ENCODE peak calls at places on chromosomes 12 and 14, in five cellular contexts. One of them, this sample, is unnamed.

GRCh38 chr14:85533821-85534271 is 3.9 kb downstream of the FLRT2 start:
- DNase-seq in activated naive CD4-positive, alpha-beta T cell: no peak
- DNase-seq in NCI-H2081: no peak
- DNase-seq in upper lobe of right lung: peak; percentile 61
- DNase-seq in right atrium auricular region: no peak
- DNase-seq in this sample: peak; percentile 34

GRCh38 chr14:91360490-91361235 is 57.0 kb downstream of the CCDC88C start:
- DNase-seq in upper lobe of right lung: no peak
- DNase-seq in NCI-H2081: no peak
- DNase-seq in right atrium auricular region: no peak
- DNase-seq in activated naive CD4-positive, alpha-beta T cell: no peak
- DNase-seq in this sample: no peak

GRCh38 chr14:23209651-23210423 is 26.4 kb upstream of the SLC7A8 start:
- DNase-seq in activated naive CD4-positive, alpha-beta T cell: no peak
- DNase-seq in NCI-H2081: no peak
- DNase-seq in upper lobe of right lung: no peak
- DNase-seq in right atrium auricular region: no peak
- DNase-seq in this sample: no peak

GRCh38 chr12:109920266-109920780 is 20.2 kb downstream of the TCHP start:
- DNase-seq in activated naive CD4-positive, alpha-beta T cell: no peak
- DNase-seq in upper lobe of right lung: peak; percentile 39
- DNase-seq in NCI-H2081: no peak
- DNase-seq in right atrium auricular region: no peak
- DNase-seq in this sample: no peak

GRCh38 chr12:112803620-112804279 is 12.2 kb downstream of the RPH3A start:
- DNase-seq in NCI-H2081: no peak
- DNase-seq in activated naive CD4-positive, alpha-beta T cell: no peak
- DNase-seq in right atrium auricular region: no peak
- DNase-seq in upper lobe of right lung: no peak
- DNase-seq in this sample: no peak

GRCh38 chr12:63921157-63921556 is 76.7 kb downstream of the SRGAP1 start:
- DNase-seq in NCI-H2081: no peak
- DNase-seq in upper lobe of right lung: no peak
- DNase-seq in right atrium auricular region: no peak
- DNase-seq in activated naive CD4-positive, alpha-beta T cell: no peak
- DNase-seq in this sample: no peak

GRCh38 chr14:100738269-100738691 is 11.6 kb downstream of the DLK1 start:
- DNase-seq in upper lobe of right lung: peak; percentile 40
- DNase-seq in activated naive CD4-positive, alpha-beta T cell: no peak
- DNase-seq in right atrium auricular region: no peak
- DNase-seq in NCI-H2081: no peak
- DNase-seq in this sample: no peak

GRCh38 chr12:130668286-130669204 is 47.6 kb downstream of the RIMBP2 start:
- DNase-seq in upper lobe of right lung: no peak
- DNase-seq in activated naive CD4-positive, alpha-beta T cell: no peak
- DNase-seq in right atrium auricular region: no peak
- DNase-seq in NCI-H2081: no peak
- DNase-seq in this sample: no peak

GRCh38 chr12:89648211-89648930 is 60.3 kb downstream of the ATP2B1 start:
- DNase-seq in right atrium auricular region: no peak
- DNase-seq in activated naive CD4-positive, alpha-beta T cell: no peak
- DNase-seq in upper lobe of right lung: no peak
- DNase-seq in NCI-H2081: no peak
- DNase-seq in this sample: no peak

GRCh38 chr12:12586879-12587675 is 24.4 kb upstream of the DUSP16 start:
- DNase-seq in right atrium auricular region: no peak
- DNase-seq in activated naive CD4-positive, alpha-beta T cell: no peak
- DNase-seq in upper lobe of right lung: no peak
- DNase-seq in NCI-H2081: no peak
- DNase-seq in this sample: no peak

GRCh38 chr12:5022465-5023061 is 21.1 kb upstream of the KCNA5 start:
- DNase-seq in NCI-H2081: peak; percentile 36
- DNase-seq in upper lobe of right lung: no peak
- DNase-seq in activated naive CD4-positive, alpha-beta T cell: peak; percentile 12
- DNase-seq in right atrium auricular region: no peak
- DNase-seq in this sample: peak; percentile 62

GRCh38 chr12:119206348-119207075 is 27.8 kb downstream of the HSPB8 start:
- DNase-seq in upper lobe of right lung: no peak
- DNase-seq in NCI-H2081: no peak
- DNase-seq in activated naive CD4-positive, alpha-beta T cell: no peak
- DNase-seq in right atrium auricular region: no peak
- DNase-seq in this sample: no peak

GRCh38 chr12:47744005-47744651 is 14.6 kb downstream of the RAPGEF3 start:
- DNase-seq in right atrium auricular region: no peak
- DNase-seq in upper lobe of right lung: peak; percentile 81
- DNase-seq in activated naive CD4-positive, alpha-beta T cell: peak; percentile 61
- DNase-seq in NCI-H2081: peak; percentile 67
- DNase-seq in this sample: no peak

GRCh38 chr12:69583203-69583602 is 2.1 kb upstream of the CCT2 start:
- DNase-seq in NCI-H2081: no peak
- DNase-seq in activated naive CD4-positive, alpha-beta T cell: no peak
- DNase-seq in upper lobe of right lung: no peak
- DNase-seq in right atrium auricular region: no peak
- DNase-seq in this sample: no peak

GRCh38 chr12:67925551-67925950 is 63.7 kb upstream of the IFNG-AS1 start:
- DNase-seq in NCI-H2081: no peak
- DNase-seq in activated naive CD4-positive, alpha-beta T cell: no peak
- DNase-seq in right atrium auricular region: no peak
- DNase-seq in upper lobe of right lung: no peak
- DNase-seq in this sample: no peak

GRCh38 chr14:86532219-86532618 is 1002.3 kb downstream of the FLRT2 start:
- DNase-seq in activated naive CD4-positive, alpha-beta T cell: no peak
- DNase-seq in upper lobe of right lung: no peak
- DNase-seq in NCI-H2081: no peak
- DNase-seq in right atrium auricular region: no peak
- DNase-seq in this sample: no peak

GRCh38 chr12:114670257-114670955 is 13.6 kb downstream of the TBX3 start:
- DNase-seq in right atrium auricular region: no peak
- DNase-seq in upper lobe of right lung: no peak
- DNase-seq in NCI-H2081: no peak
- DNase-seq in activated naive CD4-positive, alpha-beta T cell: no peak
- DNase-seq in this sample: no peak

GRCh38 chr14:74793506-74794155 is 30.5 kb downstream of the YLPM1 start:
- DNase-seq in upper lobe of right lung: no peak
- DNase-seq in right atrium auricular region: no peak
- DNase-seq in activated naive CD4-positive, alpha-beta T cell: no peak
- DNase-seq in NCI-H2081: no peak
- DNase-seq in this sample: no peak

GRCh38 chr14:102873546-102874061 is 48.9 kb upstream of the AMN start:
- DNase-seq in upper lobe of right lung: no peak
- DNase-seq in NCI-H2081: no peak
- DNase-seq in activated naive CD4-positive, alpha-beta T cell: no peak
- DNase-seq in right atrium auricular region: no peak
- DNase-seq in this sample: no peak

GRCh38 chr12:77814361-77814760 is 16.3 kb upstream of the NAV3 start:
- DNase-seq in upper lobe of right lung: no peak
- DNase-seq in right atrium auricular region: no peak
- DNase-seq in activated naive CD4-positive, alpha-beta T cell: no peak
- DNase-seq in NCI-H2081: no peak
- DNase-seq in this sample: no peak

GRCh38 chr14:23881292-23881691 is 72.3 kb upstream of the DHRS4 start:
- DNase-seq in upper lobe of right lung: no peak
- DNase-seq in NCI-H2081: no peak
- DNase-seq in activated naive CD4-positive, alpha-beta T cell: no peak
- DNase-seq in right atrium auricular region: no peak
- DNase-seq in this sample: no peak

GRCh38 chr12:7210642-7211151 is 21.2 kb downstream of the PEX5 start:
- DNase-seq in NCI-H2081: no peak
- DNase-seq in activated naive CD4-positive, alpha-beta T cell: no peak
- DNase-seq in right atrium auricular region: no peak
- DNase-seq in upper lobe of right lung: no peak
- DNase-seq in this sample: no peak

GRCh38 chr12:110179291-110179690 is 55.1 kb downstream of the IFT81 start:
- DNase-seq in right atrium auricular region: no peak
- DNase-seq in NCI-H2081: no peak
- DNase-seq in activated naive CD4-positive, alpha-beta T cell: no peak
- DNase-seq in upper lobe of right lung: no peak
- DNase-seq in this sample: no peak

GRCh38 chr12:2561367-2561766 is 233.4 kb upstream of the FKBP4 start:
- DNase-seq in activated naive CD4-positive, alpha-beta T cell: no peak
- DNase-seq in right atrium auricular region: no peak
- DNase-seq in NCI-H2081: no peak
- DNase-seq in upper lobe of right lung: no peak
- DNase-seq in this sample: no peak

GRCh38 chr12:59182191-59182590 is 261.9 kb upstream of the LRIG3 start:
- DNase-seq in activated naive CD4-positive, alpha-beta T cell: no peak
- DNase-seq in right atrium auricular region: no peak
- DNase-seq in NCI-H2081: no peak
- DNase-seq in upper lobe of right lung: no peak
- DNase-seq in this sample: no peak

GRCh38 chr12:125773033-125773432 is 707.8 kb downstream of the AACS start:
- DNase-seq in right atrium auricular region: no peak
- DNase-seq in upper lobe of right lung: peak; percentile 63
- DNase-seq in NCI-H2081: peak; percentile 25
- DNase-seq in activated naive CD4-positive, alpha-beta T cell: no peak
- DNase-seq in this sample: no peak

GRCh38 chr14:23299986-23300686 is 2.5 kb downstream of the PPP1R3E start:
- DNase-seq in activated naive CD4-positive, alpha-beta T cell: no peak
- DNase-seq in NCI-H2081: no peak
- DNase-seq in upper lobe of right lung: no peak
- DNase-seq in right atrium auricular region: peak; percentile 56
- DNase-seq in this sample: no peak

GRCh38 chr14:50335989-50336391 is 23.9 kb downstream of the DMAC2L start:
- DNase-seq in right atrium auricular region: no peak
- DNase-seq in NCI-H2081: peak; percentile 13
- DNase-seq in upper lobe of right lung: no peak
- DNase-seq in activated naive CD4-positive, alpha-beta T cell: no peak
- DNase-seq in this sample: peak; percentile 53

GRCh38 chr14:104126753-104127152 is 11.6 kb upstream of the KIF26A start:
- DNase-seq in right atrium auricular region: no peak
- DNase-seq in NCI-H2081: no peak
- DNase-seq in activated naive CD4-positive, alpha-beta T cell: no peak
- DNase-seq in upper lobe of right lung: no peak
- DNase-seq in this sample: no peak

GRCh38 chr14:66649515-66649914 is 141.6 kb downstream of the GPHN start:
- DNase-seq in NCI-H2081: no peak
- DNase-seq in upper lobe of right lung: no peak
- DNase-seq in right atrium auricular region: no peak
- DNase-seq in activated naive CD4-positive, alpha-beta T cell: no peak
- DNase-seq in this sample: no peak

GRCh38 chr14:52025310-52025709 is 36.0 kb downstream of the RTRAF start:
- DNase-seq in right atrium auricular region: no peak
- DNase-seq in NCI-H2081: no peak
- DNase-seq in upper lobe of right lung: no peak
- DNase-seq in activated naive CD4-positive, alpha-beta T cell: no peak
- DNase-seq in this sample: no peak

GRCh38 chr14:97709552-97709951 is 912.4 kb downstream of the VRK1 start:
- DNase-seq in upper lobe of right lung: no peak
- DNase-seq in right atrium auricular region: no peak
- DNase-seq in activated naive CD4-positive, alpha-beta T cell: peak; percentile 42
- DNase-seq in NCI-H2081: no peak
- DNase-seq in this sample: no peak